ENCODE peak calls at places on chromosomes 5 and 9, in four cellular contexts. One of them, this sample, is unnamed.
A peak's percentile ranks its signal among the peaks of the same experiment; 100 is the strongest.

GRCh38 chr9:3549243-3549642 is 23.4 kb upstream of the RFX3 start:
- DNase-seq in activated T-helper 9 cell treated with anti-CD3 and anti-CD28 coated beads, Interleukin-2, amount 50 U/mL, for 16 hours: no peak
- DNase-seq in activated CD4-positive, alpha-beta T cell treated with anti-CD3 and anti-CD28 coated beads, Interleukin-2, amount 50 U/mL, for 1 hour: no peak
- DNase-seq in T follicular helper cell: no peak
- DNase-seq in this sample: no peak

GRCh38 chr5:180596115-180596667 is 4.9 kb upstream of the SCGB3A1 start:
- DNase-seq in T follicular helper cell: no peak
- DNase-seq in activated CD4-positive, alpha-beta T cell treated with anti-CD3 and anti-CD28 coated beads, Interleukin-2, amount 50 U/mL, for 1 hour: no peak
- DNase-seq in activated T-helper 9 cell treated with anti-CD3 and anti-CD28 coated beads, Interleukin-2, amount 50 U/mL, for 16 hours: no peak
- DNase-seq in this sample: no peak

GRCh38 chr9:19119241-19119640 is 8.1 kb downstream of the PLIN2 start:
- DNase-seq in activated T-helper 9 cell treated with anti-CD3 and anti-CD28 coated beads, Interleukin-2, amount 50 U/mL, for 16 hours: no peak
- DNase-seq in T follicular helper cell: no peak
- DNase-seq in activated CD4-positive, alpha-beta T cell treated with anti-CD3 and anti-CD28 coated beads, Interleukin-2, amount 50 U/mL, for 1 hour: no peak
- DNase-seq in this sample: no peak

GRCh38 chr9:99433555-99433954 is 211.5 kb downstream of the SEC61B start:
- DNase-seq in activated CD4-positive, alpha-beta T cell treated with anti-CD3 and anti-CD28 coated beads, Interleukin-2, amount 50 U/mL, for 1 hour: no peak
- DNase-seq in activated T-helper 9 cell treated with anti-CD3 and anti-CD28 coated beads, Interleukin-2, amount 50 U/mL, for 16 hours: peak; percentile 26
- DNase-seq in T follicular helper cell: no peak
- DNase-seq in this sample: no peak

GRCh38 chr5:179158556-179158955 is 98.4 kb downstream of the ZNF354C start:
- DNase-seq in activated T-helper 9 cell treated with anti-CD3 and anti-CD28 coated beads, Interleukin-2, amount 50 U/mL, for 16 hours: no peak
- DNase-seq in activated CD4-positive, alpha-beta T cell treated with anti-CD3 and anti-CD28 coated beads, Interleukin-2, amount 50 U/mL, for 1 hour: no peak
- DNase-seq in T follicular helper cell: no peak
- DNase-seq in this sample: no peak

GRCh38 chr5:142871056-142871879 is 101.1 kb downstream of the ARHGAP26 start:
- DNase-seq in activated T-helper 9 cell treated with anti-CD3 and anti-CD28 coated beads, Interleukin-2, amount 50 U/mL, for 16 hours: no peak
- DNase-seq in T follicular helper cell: no peak
- DNase-seq in activated CD4-positive, alpha-beta T cell treated with anti-CD3 and anti-CD28 coated beads, Interleukin-2, amount 50 U/mL, for 1 hour: no peak
- DNase-seq in this sample: no peak

GRCh38 chr5:174692982-174693422 is 31.4 kb upstream of the MSX2 start:
- DNase-seq in activated CD4-positive, alpha-beta T cell treated with anti-CD3 and anti-CD28 coated beads, Interleukin-2, amount 50 U/mL, for 1 hour: no peak
- DNase-seq in T follicular helper cell: no peak
- DNase-seq in activated T-helper 9 cell treated with anti-CD3 and anti-CD28 coated beads, Interleukin-2, amount 50 U/mL, for 16 hours: no peak
- DNase-seq in this sample: no peak

GRCh38 chr9:13241283-13241682 is 38.2 kb downstream of the MPDZ start:
- DNase-seq in activated T-helper 9 cell treated with anti-CD3 and anti-CD28 coated beads, Interleukin-2, amount 50 U/mL, for 16 hours: no peak
- DNase-seq in T follicular helper cell: no peak
- DNase-seq in activated CD4-positive, alpha-beta T cell treated with anti-CD3 and anti-CD28 coated beads, Interleukin-2, amount 50 U/mL, for 1 hour: no peak
- DNase-seq in this sample: no peak

GRCh38 chr9:114930063-114930812 is at the start of gene TNFSF8:
- DNase-seq in T follicular helper cell: peak; percentile 58
- DNase-seq in activated T-helper 9 cell treated with anti-CD3 and anti-CD28 coated beads, Interleukin-2, amount 50 U/mL, for 16 hours: peak; percentile 69
- DNase-seq in activated CD4-positive, alpha-beta T cell treated with anti-CD3 and anti-CD28 coated beads, Interleukin-2, amount 50 U/mL, for 1 hour: peak; percentile 61
- DNase-seq in this sample: no peak

GRCh38 chr5:132190161-132190817 is 37.4 kb downstream of the P4HA2 start:
- DNase-seq in T follicular helper cell: no peak
- DNase-seq in activated T-helper 9 cell treated with anti-CD3 and anti-CD28 coated beads, Interleukin-2, amount 50 U/mL, for 16 hours: no peak
- DNase-seq in activated CD4-positive, alpha-beta T cell treated with anti-CD3 and anti-CD28 coated beads, Interleukin-2, amount 50 U/mL, for 1 hour: no peak
- DNase-seq in this sample: peak; percentile 74

GRCh38 chr5:172594867-172595466 is 46.1 kb upstream of the NEURL1B start:
- DNase-seq in T follicular helper cell: no peak
- DNase-seq in activated T-helper 9 cell treated with anti-CD3 and anti-CD28 coated beads, Interleukin-2, amount 50 U/mL, for 16 hours: no peak
- DNase-seq in activated CD4-positive, alpha-beta T cell treated with anti-CD3 and anti-CD28 coated beads, Interleukin-2, amount 50 U/mL, for 1 hour: no peak
- DNase-seq in this sample: no peak

GRCh38 chr5:175468892-175469291 is 9.5 kb upstream of the SFXN1 start:
- DNase-seq in activated T-helper 9 cell treated with anti-CD3 and anti-CD28 coated beads, Interleukin-2, amount 50 U/mL, for 16 hours: no peak
- DNase-seq in T follicular helper cell: no peak
- DNase-seq in activated CD4-positive, alpha-beta T cell treated with anti-CD3 and anti-CD28 coated beads, Interleukin-2, amount 50 U/mL, for 1 hour: no peak
- DNase-seq in this sample: no peak

GRCh38 chr5:134177197-134178171 is 734 bp upstream of the SKP1 start:
- DNase-seq in T follicular helper cell: no peak
- DNase-seq in activated T-helper 9 cell treated with anti-CD3 and anti-CD28 coated beads, Interleukin-2, amount 50 U/mL, for 16 hours: no peak
- DNase-seq in activated CD4-positive, alpha-beta T cell treated with anti-CD3 and anti-CD28 coated beads, Interleukin-2, amount 50 U/mL, for 1 hour: no peak
- DNase-seq in this sample: peak; percentile 16

GRCh38 chr5:78295035-78295961 is 800 bp upstream of the AP3B1 start:
- DNase-seq in activated CD4-positive, alpha-beta T cell treated with anti-CD3 and anti-CD28 coated beads, Interleukin-2, amount 50 U/mL, for 1 hour: peak; percentile 46
- DNase-seq in T follicular helper cell: peak; percentile 54
- DNase-seq in activated T-helper 9 cell treated with anti-CD3 and anti-CD28 coated beads, Interleukin-2, amount 50 U/mL, for 16 hours: peak; percentile 43
- DNase-seq in this sample: peak; percentile 9

GRCh38 chr9:127979333-127980055 is 1.3 kb downstream of the EEIG1 start:
- DNase-seq in activated CD4-positive, alpha-beta T cell treated with anti-CD3 and anti-CD28 coated beads, Interleukin-2, amount 50 U/mL, for 1 hour: no peak
- DNase-seq in activated T-helper 9 cell treated with anti-CD3 and anti-CD28 coated beads, Interleukin-2, amount 50 U/mL, for 16 hours: no peak
- DNase-seq in T follicular helper cell: no peak
- DNase-seq in this sample: peak; percentile 50

GRCh38 chr5:60945760-60946253 is 802 bp downstream of the NDUFAF2 start:
- DNase-seq in T follicular helper cell: peak; percentile 2
- DNase-seq in activated T-helper 9 cell treated with anti-CD3 and anti-CD28 coated beads, Interleukin-2, amount 50 U/mL, for 16 hours: no peak
- DNase-seq in activated CD4-positive, alpha-beta T cell treated with anti-CD3 and anti-CD28 coated beads, Interleukin-2, amount 50 U/mL, for 1 hour: no peak
- DNase-seq in this sample: peak; percentile 13

GRCh38 chr9:31314241-31314640 is 1070.2 kb upstream of the ACO1 start:
- DNase-seq in activated T-helper 9 cell treated with anti-CD3 and anti-CD28 coated beads, Interleukin-2, amount 50 U/mL, for 16 hours: no peak
- DNase-seq in activated CD4-positive, alpha-beta T cell treated with anti-CD3 and anti-CD28 coated beads, Interleukin-2, amount 50 U/mL, for 1 hour: no peak
- DNase-seq in T follicular helper cell: no peak
- DNase-seq in this sample: no peak

This sample was measured in cerebellum.